ENCODE peak calls at places on chromosome 11, in four cellular contexts. K is cardiac muscle cell, F is tibial nerve, O is HFF-Myc. P is an unnamed sample.

GRCh38 chr11:9760180-9760550 is 96.3 kb downstream of the SWAP70 start:
- DNase-seq in F (peak; percentile 89), K (peak; percentile 97), O (no peak), P (peak; percentile 90)

GRCh38 chr11:15742626-15743243 is 613.6 kb downstream of the SOX6 start:
- DNase-seq in K (peak; percentile 35), O (no peak), F (no peak), P (no peak)

GRCh38 chr11:33989461-33989860 is 62.1 kb upstream of the CAPRIN1 start:
- DNase-seq in F (no peak), O (no peak), K (no peak), P (no peak)

GRCh38 chr11:86120807-86121206 is 51.9 kb upstream of the PICALM start:
- DNase-seq in O (no peak), K (no peak), F (no peak), P (no peak)

GRCh38 chr11:60783911-60784310 is 1.2 kb upstream of the MS4A10 start:
- DNase-seq in O (no peak), K (no peak), F (no peak), P (no peak)

GRCh38 chr11:131851951-131852350 is 481.5 kb downstream of the NTM start:
- DNase-seq in O (no peak), F (no peak), K (no peak), P (no peak)

GRCh38 chr11:3135491-3136440 is 29.3 kb downstream of the OSBPL5 start:
- DNase-seq in F (no peak), K (no peak), O (no peak), P (no peak)

GRCh38 chr11:69496631-69497220 is 15.3 kb downstream of the LINC01488 start:
- DNase-seq in O (no peak), F (no peak), K (no peak), P (no peak)

GRCh38 chr11:122850076-122850631 is 11.9 kb downstream of the CRTAM start:
- DNase-seq in O (no peak), K (peak; percentile 51), F (no peak), P (no peak)

GRCh38 chr11:104858882-104859735 is 39.2 kb downstream of the CASP12 start:
- DNase-seq in K (no peak), F (no peak), O (peak; percentile 20), P (no peak)

GRCh38 chr11:8331767-8332166 is 68.1 kb upstream of the LMO1 start:
- DNase-seq in F (no peak), K (no peak), O (no peak), P (no peak)

GRCh38 chr11:133228406-133229330 is 303.6 kb downstream of the OPCML start:
- DNase-seq in F (no peak), O (no peak), K (no peak), P (no peak)

GRCh38 chr11:11416917-11417316 is 63.9 kb upstream of the CSNK2A3 start:
- DNase-seq in F (no peak), K (peak; percentile 72), O (no peak), P (no peak)

DNA sequence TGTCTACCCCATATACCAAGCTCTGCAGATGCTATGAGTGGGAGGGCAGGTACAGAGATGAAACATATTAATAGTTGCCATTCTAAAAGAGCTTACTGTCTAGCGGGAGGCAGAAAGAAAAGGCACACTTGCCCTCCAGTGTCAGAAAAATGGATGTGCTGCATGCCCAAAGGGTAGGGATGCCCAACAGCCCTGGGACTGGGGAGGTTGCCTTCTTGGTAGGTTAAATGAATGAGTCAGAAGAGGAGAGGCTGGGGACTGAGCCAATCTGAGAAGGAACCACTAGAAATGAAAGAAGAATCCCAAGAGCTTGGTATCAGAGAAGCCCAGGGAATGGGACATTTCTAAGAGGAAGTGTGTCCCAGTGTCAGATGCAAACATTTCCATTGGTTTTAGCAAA is 1.2 kb downstream of the BIRC3 start:
- DNase-seq in O (no peak), K (no peak), F (no peak), P (no peak)
- TF ChIP-seq CTCF in O (no peak), K (no peak), F (no peak), P (no peak)

GRCh38 chr11:64298966-64299846 is 952 bp upstream of the CATSPERZ start:
- DNase-seq in O (no peak), K (peak; percentile 42), F (peak; percentile 53), P (no peak)
- H3K4me3 ChIP-seq in O (peak overlapping the region; percentile 3), K (peak overlapping the region; percentile 3), F (peak overlapping the region; percentile 29), P (peak overlapping the region; percentile 27)

GRCh38 chr11:845872-846271 is 3.2 kb downstream of the TSPAN4 start:
- DNase-seq in K (peak; percentile 63), F (no peak), O (no peak), P (no peak)

GRCh38 chr11:846496-847098 is 3.9 kb downstream of the TSPAN4 start:
- DNase-seq in K (no peak), O (no peak), F (no peak), P (no peak)

GRCh38 chr11:843818-844692 is 1.4 kb downstream of the TSPAN4 start:
- DNase-seq in O (peak; percentile 91), F (peak; percentile 97), K (peak; percentile 98), P (peak; percentile 79)

GRCh38 chr11:843086-843704 is 543 bp downstream of the TSPAN4 start:
- DNase-seq in K (no peak), F (no peak), O (no peak), P (no peak)

GRCh38 chr11:844693-845644 is 2.3 kb downstream of the TSPAN4 start:
- DNase-seq in K (peak; percentile 98), O (peak; percentile 78), F (peak; percentile 97), P (peak; percentile 71)
- TF ChIP-seq CTCF in K (peak; percentile 1), O (no peak), F (no peak), P (no peak)

GRCh38 chr11:47887910-47888569 is 39.9 kb upstream of the NUP160 start:
- DNase-seq in F (no peak), O (no peak), K (no peak), P (no peak)

GRCh38 chr11:47891886-47892285 is 43.7 kb upstream of the NUP160 start:
- DNase-seq in K (no peak), O (peak; percentile 58), F (no peak), P (no peak)

GRCh38 chr11:47889714-47890441 is 41.7 kb upstream of the NUP160 start:
- DNase-seq in O (no peak), F (no peak), K (no peak), P (no peak)

GRCh38 chr11:47881145-47881544 is 33.0 kb upstream of the NUP160 start:
- DNase-seq in F (peak; percentile 36), O (no peak), K (peak; percentile 14), P (no peak)

DNA sequence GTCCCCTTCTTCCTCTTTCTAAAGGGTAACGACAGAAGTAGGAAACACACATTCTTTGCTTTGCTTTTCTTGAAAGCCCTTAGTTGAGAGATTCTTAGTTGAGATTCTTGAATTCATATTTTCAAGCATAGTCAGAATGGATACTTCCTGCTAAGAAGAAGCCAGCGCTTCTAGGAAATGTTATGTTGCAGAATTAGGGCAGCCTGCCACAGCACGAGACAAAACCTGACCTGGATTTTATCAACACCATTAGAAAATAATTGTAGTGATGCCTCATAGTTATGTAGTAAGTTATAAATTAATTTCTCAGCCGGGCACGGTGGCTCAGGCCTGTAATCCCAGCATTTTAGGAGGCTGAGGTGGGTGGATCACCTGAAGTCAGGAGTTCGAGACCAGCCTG is 37.9 kb upstream of the NUP160 start:
- DNase-seq in K (peak; percentile 87), O (no peak), F (peak; percentile 41), P (peak; percentile 38)
- H3K4me3 ChIP-seq in K (no peak overlapping the region), O (no peak overlapping the region), F (no peak overlapping the region), P (no peak overlapping the region)

GRCh38 chr11:31237819-31238771 is 131.4 kb downstream of the DCDC1 start:
- DNase-seq in F (no peak), O (no peak), K (peak; percentile 35), P (no peak)

GRCh38 chr11:31236052-31236652 is 133.4 kb downstream of the DCDC1 start:
- DNase-seq in O (no peak), K (peak; percentile 28), F (no peak), P (no peak)

GRCh38 chr11:31240340-31240904 is 129.1 kb downstream of the DCDC1 start:
- DNase-seq in F (peak; percentile 22), O (no peak), K (peak; percentile 72), P (peak; percentile 1)
- TF ChIP-seq CTCF in F (peak; percentile 19), O (peak; percentile 55), K (peak; percentile 63), P (peak; percentile 58)

DNA sequence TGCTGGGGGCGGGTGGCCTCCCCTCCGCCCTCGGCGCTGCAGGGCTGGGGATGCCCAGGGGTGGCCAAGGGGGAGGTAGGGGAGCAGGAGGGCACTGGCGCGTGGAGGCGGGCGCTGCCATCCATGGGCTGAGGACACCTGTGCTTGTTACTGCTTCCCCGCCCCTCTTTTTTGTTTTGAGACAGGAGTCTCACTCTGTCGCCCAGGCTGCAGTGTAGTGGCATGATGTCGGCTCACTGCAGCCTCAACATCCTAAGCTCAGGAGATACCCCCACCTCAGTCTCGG is 683 bp upstream of the FADS3 start:
- DNase-seq in F (no peak), O (no peak), K (no peak), P (no peak)
- H3K4me3 ChIP-seq in F (peak overlapping the region; percentile 71), O (peak overlapping the region; percentile 72), K (peak overlapping the region; percentile 81), P (peak overlapping the region; percentile 84)

GRCh38 chr11:61797263-61797944 is 4.7 kb downstream of the FEN1 start:
- DNase-seq in F (peak; percentile 90), O (peak; percentile 75), K (peak; percentile 92), P (peak; percentile 82)
- TF ChIP-seq CTCF in F (peak; percentile 75), O (peak; percentile 79), K (peak; percentile 75), P (peak; percentile 87)